ENCODE peak calls at places on chromosomes 7 and 10, in eight cellular contexts. One of them, this sample, is unnamed.

GRCh38 chr10:124032982-124033886 is 60.2 kb downstream of the CHST15 start:
- DNase-seq in transverse colon: no peak
- DNase-seq in body of pancreas: no peak
- DNase-seq in frontal cortex: no peak
- DNase-seq in fibroblast of the conjunctiva: no peak
- DNase-seq in NCI-H2081: no peak
- DNase-seq in fibroblast of villous mesenchyme: peak
- DNase-seq in iPS DF 19.7: no peak
- DNase-seq in this sample: peak

GRCh38 chr7:69177941-69178494 is 420.3 kb upstream of the AUTS2 start:
- DNase-seq in transverse colon: no peak
- DNase-seq in body of pancreas: no peak
- DNase-seq in frontal cortex: no peak
- DNase-seq in fibroblast of the conjunctiva: no peak
- DNase-seq in NCI-H2081: no peak
- DNase-seq in fibroblast of villous mesenchyme: no peak
- DNase-seq in iPS DF 19.7: no peak
- DNase-seq in this sample: no peak

GRCh38 chr7:42262907-42263466 is 26.0 kb upstream of the GLI3 start:
- DNase-seq in transverse colon: peak
- DNase-seq in body of pancreas: peak
- DNase-seq in frontal cortex: no peak
- DNase-seq in fibroblast of the conjunctiva: no peak
- DNase-seq in NCI-H2081: no peak
- DNase-seq in fibroblast of villous mesenchyme: no peak
- DNase-seq in iPS DF 19.7: no peak
- DNase-seq in this sample: peak

GRCh38 chr7:152313879-152314604 is 121.8 kb downstream of the KMT2C start:
- DNase-seq in transverse colon: no peak
- DNase-seq in body of pancreas: peak
- DNase-seq in frontal cortex: no peak
- DNase-seq in fibroblast of the conjunctiva: peak
- DNase-seq in NCI-H2081: peak
- DNase-seq in fibroblast of villous mesenchyme: peak
- DNase-seq in iPS DF 19.7: no peak
- DNase-seq in this sample: peak

GRCh38 chr10:50624866-50625491 is 1.2 kb upstream of the SGMS1 start:
- DNase-seq in transverse colon: peak
- DNase-seq in body of pancreas: no peak
- DNase-seq in frontal cortex: peak
- DNase-seq in fibroblast of the conjunctiva: peak
- DNase-seq in NCI-H2081: peak
- DNase-seq in fibroblast of villous mesenchyme: peak
- DNase-seq in iPS DF 19.7: no peak
- DNase-seq in this sample: no peak

GRCh38 chr7:95511716-95512260 is 26.0 kb downstream of the ASB4 start:
- DNase-seq in transverse colon: peak
- DNase-seq in body of pancreas: peak
- DNase-seq in frontal cortex: peak
- DNase-seq in fibroblast of the conjunctiva: peak
- DNase-seq in NCI-H2081: peak
- DNase-seq in fibroblast of villous mesenchyme: peak
- DNase-seq in iPS DF 19.7: peak
- DNase-seq in this sample: peak

GRCh38 chr7:156473476-156474240 is 166.9 kb upstream of the RNF32 start:
- DNase-seq in transverse colon: peak
- DNase-seq in body of pancreas: peak
- DNase-seq in frontal cortex: peak
- DNase-seq in fibroblast of the conjunctiva: no peak
- DNase-seq in NCI-H2081: peak
- DNase-seq in fibroblast of villous mesenchyme: peak
- DNase-seq in iPS DF 19.7: no peak
- DNase-seq in this sample: no peak

GRCh38 chr10:128887856-128888255 is 579.2 kb upstream of the MGMT start:
- DNase-seq in transverse colon: no peak
- DNase-seq in body of pancreas: no peak
- DNase-seq in frontal cortex: no peak
- DNase-seq in fibroblast of the conjunctiva: no peak
- DNase-seq in NCI-H2081: no peak
- DNase-seq in fibroblast of villous mesenchyme: no peak
- DNase-seq in iPS DF 19.7: no peak
- DNase-seq in this sample: no peak

GRCh38 chr7:157438121-157439025 is 101.6 kb downstream of the DNAJB6 start:
- DNase-seq in transverse colon: no peak
- DNase-seq in body of pancreas: no peak
- DNase-seq in frontal cortex: no peak
- DNase-seq in fibroblast of the conjunctiva: no peak
- DNase-seq in NCI-H2081: no peak
- DNase-seq in fibroblast of villous mesenchyme: no peak
- DNase-seq in iPS DF 19.7: no peak
- DNase-seq in this sample: no peak

GRCh38 chr7:106625678-106626301 is 35.2 kb downstream of the CCDC71L start:
- DNase-seq in transverse colon: peak
- DNase-seq in body of pancreas: no peak
- DNase-seq in frontal cortex: no peak
- DNase-seq in fibroblast of the conjunctiva: no peak
- DNase-seq in NCI-H2081: no peak
- DNase-seq in fibroblast of villous mesenchyme: no peak
- DNase-seq in iPS DF 19.7: no peak
- DNase-seq in this sample: no peak

GRCh38 chr10:5545778-5546710 is 21.3 kb downstream of the CALML3 start:
- DNase-seq in transverse colon: peak
- DNase-seq in body of pancreas: no peak
- DNase-seq in frontal cortex: no peak
- DNase-seq in fibroblast of the conjunctiva: peak
- DNase-seq in NCI-H2081: no peak
- DNase-seq in fibroblast of villous mesenchyme: peak
- DNase-seq in iPS DF 19.7: no peak
- DNase-seq in this sample: peak

GRCh38 chr10:44339218-44339617 is 45.7 kb downstream of the CXCL12 start:
- DNase-seq in transverse colon: no peak
- DNase-seq in body of pancreas: no peak
- DNase-seq in frontal cortex: no peak
- DNase-seq in fibroblast of the conjunctiva: peak
- DNase-seq in NCI-H2081: no peak
- DNase-seq in fibroblast of villous mesenchyme: no peak
- DNase-seq in iPS DF 19.7: no peak
- DNase-seq in this sample: no peak

GRCh38 chr10:122273966-122274545 is 3.0 kb downstream of the BTBD16 start:
- DNase-seq in transverse colon: no peak
- DNase-seq in body of pancreas: no peak
- DNase-seq in frontal cortex: no peak
- DNase-seq in fibroblast of the conjunctiva: no peak
- DNase-seq in NCI-H2081: no peak
- DNase-seq in fibroblast of villous mesenchyme: no peak
- DNase-seq in iPS DF 19.7: no peak
- DNase-seq in this sample: no peak

This sample was measured in stromal cell of bone marrow.